ENCODE peak calls at places on chromosomes 4 and X, in seven cellular contexts. One of them, this sample, is unnamed.

GRCh38 chrX:49846004-49846403 is 16.9 kb downstream of the PAGE4 start:
- DNase-seq in HCT116: no peak
- DNase-seq in A549: no peak
- DNase-seq in K562: no peak
- DNase-seq in HepG2: no peak
- DNase-seq in GM23338: no peak
- DNase-seq in Panc1: no peak
- DNase-seq in this sample: no peak

GRCh38 chr4:128241019-128241418 is 46.6 kb downstream of the PGRMC2 start:
- DNase-seq in HCT116: no peak
- DNase-seq in A549: no peak
- DNase-seq in K562: no peak
- DNase-seq in HepG2: no peak
- DNase-seq in GM23338: no peak
- DNase-seq in Panc1: no peak
- DNase-seq in this sample: no peak

GRCh38 chr4:88738146-88738545 is 40.5 kb upstream of the NAP1L5 start:
- DNase-seq in HCT116: no peak
- DNase-seq in A549: no peak
- DNase-seq in K562: no peak
- DNase-seq in HepG2: no peak
- DNase-seq in GM23338: no peak
- DNase-seq in Panc1: no peak
- DNase-seq in this sample: no peak

GRCh38 chrX:12974217-12974796 is 603 bp upstream of the TMSB4X start:
- DNase-seq in HCT116: no peak
- DNase-seq in A549: peak
- DNase-seq in K562: peak
- DNase-seq in HepG2: no peak
- DNase-seq in GM23338: peak
- DNase-seq in Panc1: no peak
- DNase-seq in this sample: peak

GRCh38 chrX:45623266-45623665 is 422.6 kb upstream of the DIPK2B start:
- DNase-seq in HCT116: no peak
- DNase-seq in A549: no peak
- DNase-seq in K562: no peak
- DNase-seq in HepG2: no peak
- DNase-seq in GM23338: no peak
- DNase-seq in Panc1: no peak
- DNase-seq in this sample: no peak

GRCh38 chr4:84498203-84499026 is 677 bp downstream of the NKX6-1 start:
- DNase-seq in HCT116: peak
- DNase-seq in A549: peak
- DNase-seq in K562: no peak
- DNase-seq in HepG2: no peak
- DNase-seq in GM23338: peak
- DNase-seq in Panc1: no peak
- DNase-seq in this sample: no peak

GRCh38 chrX:31499120-31499519 is 427.3 kb upstream of the FTHL17 start:
- DNase-seq in HCT116: no peak
- DNase-seq in A549: no peak
- DNase-seq in K562: no peak
- DNase-seq in HepG2: no peak
- DNase-seq in GM23338: no peak
- DNase-seq in Panc1: no peak
- DNase-seq in this sample: no peak

GRCh38 chr4:134028411-134028810 is 173.2 kb downstream of the PABPC4L start:
- DNase-seq in HCT116: no peak
- DNase-seq in A549: no peak
- DNase-seq in K562: no peak
- DNase-seq in HepG2: no peak
- DNase-seq in GM23338: no peak
- DNase-seq in Panc1: no peak
- DNase-seq in this sample: no peak

GRCh38 chrX:105870465-105870864 is 48.1 kb downstream of the NRK start:
- DNase-seq in HCT116: no peak
- DNase-seq in A549: no peak
- DNase-seq in K562: no peak
- DNase-seq in HepG2: no peak
- DNase-seq in GM23338: no peak
- DNase-seq in Panc1: no peak
- DNase-seq in this sample: no peak

GRCh38 chrX:55007633-55008032 is 7.5 kb downstream of the APEX2 start:
- DNase-seq in HCT116: no peak
- DNase-seq in A549: no peak
- DNase-seq in K562: no peak
- DNase-seq in HepG2: peak
- DNase-seq in GM23338: no peak
- DNase-seq in Panc1: no peak
- DNase-seq in this sample: no peak

GRCh38 chrX:48737940-48738339 is 23.6 kb upstream of the GLOD5 start:
- DNase-seq in HCT116: no peak
- DNase-seq in A549: no peak
- DNase-seq in K562: no peak
- DNase-seq in HepG2: no peak
- DNase-seq in GM23338: no peak
- DNase-seq in Panc1: no peak
- DNase-seq in this sample: no peak

GRCh38 chr4:20443406-20443805 is 191.7 kb downstream of the SLIT2 start:
- DNase-seq in HCT116: no peak
- DNase-seq in A549: no peak
- DNase-seq in K562: no peak
- DNase-seq in HepG2: no peak
- DNase-seq in GM23338: no peak
- DNase-seq in Panc1: no peak
- DNase-seq in this sample: no peak

GRCh38 chr4:158652920-158653319 is 18.8 kb downstream of the C4orf46 start:
- DNase-seq in HCT116: no peak
- DNase-seq in A549: no peak
- DNase-seq in K562: no peak
- DNase-seq in HepG2: no peak
- DNase-seq in GM23338: no peak
- DNase-seq in Panc1: no peak
- DNase-seq in this sample: no peak

GRCh38 chrX:124098089-124098488 is 136.6 kb downstream of the STAG2 start:
- DNase-seq in HCT116: no peak
- DNase-seq in A549: no peak
- DNase-seq in K562: no peak
- DNase-seq in HepG2: peak
- DNase-seq in GM23338: peak
- DNase-seq in Panc1: peak
- DNase-seq in this sample: no peak

GRCh38 chrX:40960041-40960440 is 125.2 kb upstream of the USP9X start:
- DNase-seq in HCT116: no peak
- DNase-seq in A549: no peak
- DNase-seq in K562: no peak
- DNase-seq in HepG2: no peak
- DNase-seq in GM23338: no peak
- DNase-seq in Panc1: no peak
- DNase-seq in this sample: no peak

GRCh38 chr4:183823394-183823793 is 81.7 kb upstream of the STOX2 start:
- DNase-seq in HCT116: no peak
- DNase-seq in A549: no peak
- DNase-seq in K562: no peak
- DNase-seq in HepG2: no peak
- DNase-seq in GM23338: no peak
- DNase-seq in Panc1: no peak
- DNase-seq in this sample: no peak

GRCh38 chrX:68732906-68733493 is 85.5 kb downstream of the STARD8 start:
- DNase-seq in HCT116: peak
- DNase-seq in A549: peak
- DNase-seq in K562: peak
- DNase-seq in HepG2: peak
- DNase-seq in GM23338: peak
- DNase-seq in Panc1: no peak
- DNase-seq in this sample: peak
- TF ChIP-seq REST in HCT116: no peak
- TF ChIP-seq REST in A549: no peak
- TF ChIP-seq REST in K562: no peak
- TF ChIP-seq REST in HepG2: no peak
- TF ChIP-seq REST in GM23338: no peak
- TF ChIP-seq REST in Panc1: no peak
- TF ChIP-seq REST in this sample: no peak

GRCh38 chr4:8735236-8736082 is 136.2 kb downstream of the HMX1 start:
- DNase-seq in HCT116: no peak
- DNase-seq in A549: no peak
- DNase-seq in K562: no peak
- DNase-seq in HepG2: no peak
- DNase-seq in GM23338: no peak
- DNase-seq in Panc1: no peak
- DNase-seq in this sample: no peak
- TF ChIP-seq REST in HCT116: no peak
- TF ChIP-seq REST in A549: no peak
- TF ChIP-seq REST in K562: no peak
- TF ChIP-seq REST in HepG2: no peak
- TF ChIP-seq REST in GM23338: no peak
- TF ChIP-seq REST in Panc1: no peak
- TF ChIP-seq REST in this sample: no peak

DNA sequence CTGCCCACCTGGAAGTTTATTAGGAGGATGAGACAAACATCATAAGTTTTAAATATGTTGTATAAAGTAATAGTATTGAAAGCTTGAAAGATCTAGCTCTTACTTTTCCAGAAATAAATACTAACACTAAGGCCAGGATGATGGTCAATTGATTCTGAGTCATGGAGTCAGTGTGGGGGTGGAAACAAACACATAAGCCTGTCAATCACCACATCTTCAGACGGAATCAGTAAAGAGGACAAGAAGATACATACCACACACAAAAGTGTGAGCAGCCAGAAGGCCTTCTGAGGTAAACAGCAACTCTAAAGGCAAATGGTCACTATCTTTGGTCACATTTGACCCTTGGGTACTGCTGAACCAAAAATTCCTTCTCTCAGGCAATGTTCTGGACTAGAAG is 365.0 kb upstream of the RASGEF1B start:
- DNase-seq in HCT116: no peak
- DNase-seq in A549: no peak
- DNase-seq in K562: peak
- DNase-seq in HepG2: no peak
- DNase-seq in GM23338: no peak
- DNase-seq in Panc1: no peak
- DNase-seq in this sample: no peak
- TF ChIP-seq REST in HCT116: no peak
- TF ChIP-seq REST in A549: no peak
- TF ChIP-seq REST in K562: no peak
- TF ChIP-seq REST in HepG2: no peak
- TF ChIP-seq REST in GM23338: no peak
- TF ChIP-seq REST in Panc1: no peak
- TF ChIP-seq REST in this sample: no peak

GRCh38 chr4:143389543-143390195 is 53.0 kb downstream of the GAB1 start:
- DNase-seq in HCT116: no peak
- DNase-seq in A549: no peak
- DNase-seq in K562: no peak
- DNase-seq in HepG2: peak
- DNase-seq in GM23338: no peak
- DNase-seq in Panc1: no peak
- DNase-seq in this sample: no peak
- TF ChIP-seq REST in HCT116: no peak
- TF ChIP-seq REST in A549: no peak
- TF ChIP-seq REST in K562: no peak
- TF ChIP-seq REST in HepG2: no peak
- TF ChIP-seq REST in GM23338: no peak
- TF ChIP-seq REST in Panc1: no peak
- TF ChIP-seq REST in this sample: no peak

GRCh38 chr4:156711196-156711590 is 260.4 kb downstream of the PDGFC start:
- DNase-seq in HCT116: no peak
- DNase-seq in A549: no peak
- DNase-seq in K562: no peak
- DNase-seq in HepG2: no peak
- DNase-seq in GM23338: no peak
- DNase-seq in Panc1: no peak
- DNase-seq in this sample: no peak

GRCh38 chr4:156710571-156711195 is 260.9 kb downstream of the PDGFC start:
- DNase-seq in HCT116: no peak
- DNase-seq in A549: no peak
- DNase-seq in K562: no peak
- DNase-seq in HepG2: peak
- DNase-seq in GM23338: no peak
- DNase-seq in Panc1: no peak
- DNase-seq in this sample: no peak

GRCh38 chr4:156705291-156705690 is 266.3 kb downstream of the PDGFC start:
- DNase-seq in HCT116: no peak
- DNase-seq in A549: no peak
- DNase-seq in K562: no peak
- DNase-seq in HepG2: no peak
- DNase-seq in GM23338: no peak
- DNase-seq in Panc1: no peak
- DNase-seq in this sample: no peak
- TF ChIP-seq REST in HCT116: no peak
- TF ChIP-seq REST in A549: no peak
- TF ChIP-seq REST in K562: no peak
- TF ChIP-seq REST in HepG2: no peak
- TF ChIP-seq REST in GM23338: no peak
- TF ChIP-seq REST in Panc1: no peak
- TF ChIP-seq REST in this sample: no peak

GRCh38 chr4:23773884-23774636 is 115.8 kb downstream of the PPARGC1A start:
- DNase-seq in HCT116: no peak
- DNase-seq in A549: no peak
- DNase-seq in K562: no peak
- DNase-seq in HepG2: no peak
- DNase-seq in GM23338: peak
- DNase-seq in Panc1: no peak
- DNase-seq in this sample: no peak

GRCh38 chr4:23774932-23775331 is 114.9 kb downstream of the PPARGC1A start:
- DNase-seq in HCT116: no peak
- DNase-seq in A549: no peak
- DNase-seq in K562: no peak
- DNase-seq in HepG2: no peak
- DNase-seq in GM23338: no peak
- DNase-seq in Panc1: no peak
- DNase-seq in this sample: no peak

GRCh38 chr4:23768541-23768940 is 121.3 kb downstream of the PPARGC1A start:
- DNase-seq in HCT116: no peak
- DNase-seq in A549: no peak
- DNase-seq in K562: no peak
- DNase-seq in HepG2: no peak
- DNase-seq in GM23338: no peak
- DNase-seq in Panc1: no peak
- DNase-seq in this sample: no peak

GRCh38 chr4:23766334-23766733 is 123.5 kb downstream of the PPARGC1A start:
- DNase-seq in HCT116: no peak
- DNase-seq in A549: no peak
- DNase-seq in K562: no peak
- DNase-seq in HepG2: peak
- DNase-seq in GM23338: no peak
- DNase-seq in Panc1: no peak
- DNase-seq in this sample: no peak

DNA sequence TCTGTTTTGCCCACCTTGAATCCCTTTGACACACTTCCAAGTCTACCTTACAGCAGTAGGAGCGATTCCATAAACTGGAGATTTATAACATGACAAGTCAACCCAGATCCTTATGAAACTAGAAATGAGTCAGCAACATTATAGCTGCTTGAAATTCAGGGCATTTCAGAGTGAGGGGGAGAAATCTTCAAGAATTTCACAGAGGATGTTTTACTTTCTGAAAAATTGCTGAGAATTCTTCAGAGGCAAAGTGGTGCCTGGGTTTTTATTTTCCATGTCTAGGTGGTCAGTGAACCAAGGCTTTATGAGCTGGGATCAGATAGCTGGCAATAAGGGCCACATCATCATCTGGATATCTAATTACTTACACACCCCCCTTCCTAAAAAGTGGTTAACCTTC is 119.8 kb downstream of the PPARGC1A start:
- DNase-seq in HCT116: no peak
- DNase-seq in A549: no peak
- DNase-seq in K562: no peak
- DNase-seq in HepG2: no peak
- DNase-seq in GM23338: no peak
- DNase-seq in Panc1: no peak
- DNase-seq in this sample: no peak
- TF ChIP-seq REST in HCT116: no peak
- TF ChIP-seq REST in A549: no peak
- TF ChIP-seq REST in K562: no peak
- TF ChIP-seq REST in HepG2: no peak
- TF ChIP-seq REST in GM23338: no peak
- TF ChIP-seq REST in Panc1: no peak
- TF ChIP-seq REST in this sample: no peak

This sample was measured in HL-60.